ENCODE peak calls at places on chromosomes 16 and 17, in eight cellular contexts. E is fibroblast of mammary gland; J is stomach; V is naive thymus-derived CD4-positive, alpha-beta T cell; X is mesendoderm; U is bronchial epithelial cell; L is tibial nerve; S is HL-60. H is an unnamed sample.

GRCh38 chr16:82653550-82654511 is 27.1 kb downstream of the CDH13 start:
- DNase-seq in E (peak), J (no peak), V (peak), X (peak), U (peak), L (no peak), S (no peak), H (peak)

GRCh38 chr17:10349403-10349802 is 23.4 kb downstream of the MYH13 start:
- DNase-seq in E (peak), J (no peak), V (no peak), X (peak), U (no peak), L (no peak), S (no peak), H (no peak)

GRCh38 chr17:81582341-81582740 is 30.2 kb upstream of the FAAP100 start:
- DNase-seq in E (peak), J (no peak), V (no peak), X (no peak), U (no peak), L (no peak), S (no peak), H (peak)

GRCh38 chr17:4004517-4005295 is 40.5 kb upstream of the ATP2A3 start:
- DNase-seq in E (peak), J (peak), V (peak), X (peak), U (peak), L (no peak), S (no peak), H (peak)

GRCh38 chr17:37828313-37829124 is 83.7 kb upstream of the HNF1B start:
- DNase-seq in E (peak), J (no peak), V (no peak), X (peak), U (peak), L (no peak), S (peak), H (no peak)

GRCh38 chr17:57832711-57833596 is 16.9 kb downstream of the MRPS23 start:
- DNase-seq in E (peak), J (peak), V (peak), X (peak), U (peak), L (peak), S (peak), H (peak)

GRCh38 chr17:56908061-56908542 is 5.7 kb downstream of the TRIM25 start:
- DNase-seq in E (no peak), J (peak), V (no peak), X (no peak), U (no peak), L (no peak), S (peak), H (peak)

GRCh38 chr16:24729967-24730815 is 740 bp downstream of the TNRC6A start:
- DNase-seq in E (peak), J (peak), V (peak), X (peak), U (peak), L (no peak), S (no peak), H (peak)

GRCh38 chr16:76459111-76459510 is 181.9 kb downstream of the CNTNAP4 start:
- DNase-seq in E (no peak), J (no peak), V (no peak), X (no peak), U (no peak), L (no peak), S (no peak), H (no peak)

GRCh38 chr16:76450890-76451289 is 173.7 kb downstream of the CNTNAP4 start:
- DNase-seq in E (no peak), J (no peak), V (no peak), X (no peak), U (no peak), L (no peak), S (no peak), H (no peak)

GRCh38 chr16:76461836-76462235 is 184.6 kb downstream of the CNTNAP4 start:
- DNase-seq in E (no peak), J (no peak), V (no peak), X (no peak), U (no peak), L (no peak), S (no peak), H (no peak)

DNA sequence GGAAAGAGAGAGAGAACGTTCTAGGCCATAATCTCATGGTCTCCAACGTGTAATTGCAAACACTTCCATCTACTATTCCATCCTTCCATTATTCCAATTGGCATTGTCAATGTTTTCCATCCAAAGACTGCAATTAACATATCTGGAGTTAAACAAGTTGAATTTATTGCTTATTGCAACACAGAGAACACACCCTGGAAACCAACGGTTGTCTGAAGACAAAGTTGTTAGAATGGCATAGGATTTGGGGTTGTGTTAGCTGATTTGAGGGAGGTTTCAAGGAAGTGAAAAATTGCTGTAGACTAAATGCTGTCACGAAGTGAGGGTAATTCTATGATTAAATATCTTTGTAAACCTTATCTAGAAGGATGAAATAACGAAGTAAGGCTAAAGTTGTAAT is 178.8 kb downstream of the CNTNAP4 start:
- DNase-seq in E (no peak), J (no peak), V (no peak), X (no peak), U (no peak), L (no peak), S (no peak), H (no peak)
- H3K4me3 ChIP-seq in E (no peak), J (no peak), V (no peak), X (no peak), U (no peak), L (no peak), S (no peak), H (no peak)

DNA sequence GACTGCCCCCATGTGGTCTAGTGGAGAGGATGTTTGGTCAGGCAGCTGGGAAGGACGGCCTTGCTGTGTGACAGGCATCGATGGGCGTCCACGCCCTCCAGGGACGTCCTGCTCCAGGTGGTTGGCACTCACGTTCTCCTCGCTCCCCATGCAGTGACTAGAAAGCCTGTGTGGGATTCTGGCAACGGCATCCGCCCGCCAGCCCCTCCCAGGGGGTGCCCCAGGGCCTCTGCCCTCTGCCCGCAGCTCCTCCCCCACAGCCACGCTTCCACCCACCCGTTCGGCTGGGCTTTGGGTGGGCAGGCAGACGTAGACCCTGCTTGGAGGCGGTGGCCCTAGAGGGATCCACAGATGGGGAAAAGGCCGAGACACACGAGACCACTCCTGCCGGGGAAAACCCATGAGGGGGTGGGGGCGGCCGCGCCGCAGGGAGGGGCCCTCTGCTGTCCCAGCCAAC is 4.7 kb upstream of the IL17C start:
- DNase-seq in E (peak), J (peak), V (no peak), X (peak), U (peak), L (no peak), S (no peak), H (peak)
- H3K4me3 ChIP-seq in E (no peak), J (peak), V (peak), X (no peak), U (peak), L (peak), S (peak), H (no peak)

GRCh38 chr17:46769531-46770438 is 48.7 kb downstream of the WNT3 start:
- DNase-seq in E (peak), J (peak), V (no peak), X (no peak), U (no peak), L (no peak), S (no peak), H (no peak)
- H3K4me3 ChIP-seq in E (peak), J (peak), V (no peak), X (no peak), U (no peak), L (peak), S (no peak), H (no peak)

DNA sequence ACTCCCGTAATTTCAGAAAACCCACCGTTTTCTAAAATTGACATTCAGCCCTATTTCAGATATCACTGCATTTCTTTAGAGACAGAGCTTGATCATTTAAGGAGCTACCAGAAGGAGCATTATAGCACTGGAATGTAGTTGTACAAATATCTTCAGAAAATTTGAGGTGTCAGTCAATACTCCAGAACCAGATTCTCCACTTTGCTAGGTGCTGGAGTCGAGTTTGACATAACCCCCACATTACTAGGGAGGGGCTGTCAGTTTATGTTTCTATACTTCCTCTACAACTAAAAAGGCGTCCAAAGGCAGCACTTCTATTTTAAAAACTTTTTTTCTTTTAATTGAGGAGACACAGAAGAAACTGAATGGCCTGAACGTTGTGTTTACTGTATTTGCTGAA is 899 bp upstream of the KIAA0513 start:
- DNase-seq in E (no peak), J (no peak), V (no peak), X (no peak), U (peak), L (no peak), S (no peak), H (peak)
- H3K4me3 ChIP-seq in E (peak), J (peak), V (peak), X (no peak), U (peak), L (peak), S (no peak), H (peak)

GRCh38 chr17:77455878-77456234 is 315.1 kb downstream of the SEC14L1 start:
- DNase-seq in E (no peak), J (no peak), V (no peak), X (no peak), U (no peak), L (no peak), S (no peak), H (no peak)

GRCh38 chr17:77455111-77455877 is 314.5 kb downstream of the SEC14L1 start:
- DNase-seq in E (peak), J (no peak), V (no peak), X (no peak), U (no peak), L (peak), S (no peak), H (no peak)

GRCh38 chr17:77453613-77454559 is 313.1 kb downstream of the SEC14L1 start:
- DNase-seq in E (no peak), J (peak), V (peak), X (peak), U (peak), L (no peak), S (peak), H (peak)

GRCh38 chr17:77456271-77456950 is 315.6 kb downstream of the SEC14L1 start:
- DNase-seq in E (no peak), J (no peak), V (no peak), X (no peak), U (no peak), L (no peak), S (no peak), H (no peak)

DNA sequence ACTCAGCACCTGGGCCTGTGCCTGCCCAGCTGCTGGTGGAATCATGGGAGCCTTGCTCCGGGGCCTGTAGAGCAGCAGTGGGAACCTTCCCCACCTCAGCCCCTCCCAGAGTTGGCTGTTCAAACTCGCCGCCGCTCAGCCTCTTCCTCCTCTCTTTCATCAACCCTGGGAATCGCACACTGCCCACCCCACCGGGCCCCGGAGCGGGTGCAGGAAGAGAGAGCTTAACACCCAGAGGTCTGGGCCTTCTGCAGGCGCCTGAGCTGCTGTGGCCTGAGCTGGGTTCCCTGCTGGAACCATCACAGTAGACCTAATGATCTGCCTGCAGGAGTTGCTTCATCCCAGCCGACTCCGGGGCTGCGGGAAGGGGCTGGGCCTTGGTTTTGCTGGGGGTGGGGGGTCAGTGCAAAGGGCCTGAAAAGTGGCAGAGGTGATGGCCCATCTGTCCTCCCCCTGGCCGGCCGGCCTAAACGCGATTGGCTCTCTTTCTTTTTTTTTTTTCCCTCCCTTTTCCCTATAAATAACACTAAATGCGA is 313.9 kb downstream of the SEC14L1 start:
- DNase-seq in E (no peak), J (no peak), V (no peak), X (peak), U (no peak), L (no peak), S (no peak), H (no peak)
- H3K4me3 ChIP-seq in E (no peak), J (peak), V (peak), X (no peak), U (no peak), L (peak), S (peak), H (peak)

DNA sequence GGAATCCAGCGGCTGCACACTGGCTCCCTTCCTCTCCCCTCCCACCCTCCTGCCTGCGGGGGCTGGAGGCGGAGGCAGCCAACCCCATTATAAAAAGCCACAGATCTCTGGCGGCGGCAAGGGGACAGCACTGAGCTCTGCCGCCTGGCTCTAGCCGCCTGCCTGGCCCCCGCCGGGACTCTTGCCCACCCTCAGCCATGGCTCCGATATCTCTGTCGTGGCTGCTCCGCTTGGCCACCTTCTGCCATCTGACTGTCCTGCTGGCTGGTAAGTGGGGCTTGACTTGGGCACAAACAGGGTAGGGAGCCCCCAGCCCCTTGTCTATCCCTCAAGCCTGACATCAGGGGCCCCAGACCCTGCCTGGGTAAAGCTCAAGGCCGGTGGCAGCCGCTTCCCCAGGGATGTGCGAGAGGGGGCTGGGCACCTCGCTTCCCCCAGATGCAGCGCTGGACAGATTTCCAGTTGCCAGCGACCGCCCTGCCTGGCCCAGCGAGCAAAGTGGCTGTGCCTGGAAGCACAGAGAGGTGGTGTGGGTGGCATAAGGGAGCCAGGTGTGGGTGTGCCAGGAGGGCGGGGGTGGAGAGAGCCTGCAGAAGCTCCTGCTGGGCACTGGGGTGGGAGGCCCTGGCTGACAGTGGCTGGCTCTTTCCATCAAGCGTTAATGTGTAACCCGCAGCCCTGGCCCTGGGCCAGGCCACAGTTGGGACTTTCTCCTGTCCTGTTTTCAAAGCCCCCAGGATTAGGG is at the start of gene CX3CL1:
- DNase-seq in E (peak), J (peak), V (no peak), X (peak), U (peak), L (no peak), S (no peak), H (peak)
- H3K4me3 ChIP-seq in E (no peak), J (peak), V (no peak), X (no peak), U (peak), L (peak), S (no peak), H (peak)

H was measured in epithelial cell of esophagus.